ENCODE peak calls at places on chromosomes 11 and 22, in six cellular contexts. A is neuronal stem cell; K is Caco-2; H is fibroblast of the aortic adventitia; F is SK-N-SH; G is activated naive CD4-positive, alpha-beta T cell. N is an unnamed sample.

GRCh38 chr11:1837171-1838076 is 1.4 kb upstream of the TNNI2 start:
- DNase-seq in A (peak), K (peak), H (peak), F (peak), G (peak), N (no peak)

GRCh38 chr22:23270212-23270733 is 90.0 kb downstream of the BCR start:
- DNase-seq in A (no peak), K (no peak), H (no peak), F (no peak), G (no peak), N (no peak)

GRCh38 chr11:57349491-57350274 is 11.5 kb downstream of the P2RX3 start:
- DNase-seq in A (peak), K (no peak), H (peak), F (peak), G (peak), N (no peak)

GRCh38 chr22:24357547-24357946 is 69.9 kb upstream of the ADORA2A start:
- DNase-seq in A (no peak), K (no peak), H (no peak), F (no peak), G (no peak), N (no peak)

GRCh38 chr22:38607680-38608079 is 37.7 kb upstream of the DMC1 start:
- DNase-seq in A (no peak), K (no peak), H (no peak), F (no peak), G (no peak), N (no peak)

GRCh38 chr11:134995746-134996145 is 583.7 kb upstream of the B3GAT1 start:
- DNase-seq in A (no peak), K (no peak), H (no peak), F (no peak), G (no peak), N (no peak)

GRCh38 chr22:32482708-32483107 is 8.1 kb downstream of the FBXO7 start:
- DNase-seq in A (no peak), K (no peak), H (no peak), F (no peak), G (no peak), N (peak)

GRCh38 chr11:26946209-26946828 is 47.6 kb upstream of the FIBIN start:
- DNase-seq in A (no peak), K (no peak), H (peak), F (no peak), G (no peak), N (peak)

GRCh38 chr11:65911682-65912568 is 6.9 kb downstream of the C11orf68 start:
- DNase-seq in A (no peak), K (peak), H (peak), F (peak), G (no peak), N (peak)

GRCh38 chr11:26229270-26229669 is 102.7 kb upstream of the ANO3 start:
- DNase-seq in A (no peak), K (no peak), H (peak), F (no peak), G (no peak), N (peak)

GRCh38 chr22:22750335-22751042 is 106.1 kb downstream of the GGTLC2 start:
- DNase-seq in A (no peak), K (no peak), H (no peak), F (no peak), G (no peak), N (no peak)

GRCh38 chr22:45314054-45314721 is 4.5 kb downstream of the FAM118A start:
- DNase-seq in A (no peak), K (peak), H (no peak), F (peak), G (no peak), N (no peak)

GRCh38 chr22:30892286-30892685 is 76.3 kb downstream of the MORC2 start:
- DNase-seq in A (no peak), K (no peak), H (no peak), F (no peak), G (no peak), N (no peak)

GRCh38 chr11:117796456-117797428 is at the start of gene DSCAML1:
- DNase-seq in A (no peak), K (no peak), H (no peak), F (peak), G (peak), N (no peak)

GRCh38 chr11:119373917-119374631 is 7.4 kb downstream of the USP2 start:
- DNase-seq in A (peak), K (peak), H (peak), F (peak), G (peak), N (peak)

GRCh38 chr22:40855104-40855959 is 1.1 kb downstream of the ST13 start:
- DNase-seq in A (no peak), K (no peak), H (peak), F (no peak), G (no peak), N (no peak)

GRCh38 chr11:70575396-70576060 is 177.2 kb downstream of the CTTN start:
- DNase-seq in A (no peak), K (peak), H (no peak), F (no peak), G (no peak), N (no peak)

GRCh38 chr22:26573026-26573662 is 16.8 kb downstream of the TPST2 start:
- DNase-seq in A (no peak), K (no peak), H (peak), F (no peak), G (no peak), N (no peak)

GRCh38 chr22:35608088-35608487 is 9.0 kb downstream of the MB start:
- DNase-seq in A (no peak), K (no peak), H (no peak), F (no peak), G (no peak), N (peak)